ENCODE peak calls at places on chromosomes 4 and X, in nine cellular contexts. W is effector CD8-positive, alpha-beta T cell; Y is pancreas; P is NCI-H2171; L is fibroblast of mammary gland; J is left lung; T is neuronal stem cell; F is T-helper 2 cell treated with Interferon-gamma antibody and Interleukin-4, amounts not matched to agents 5 μg/mL and 100 μg/mL, for 36 hours; O is HTR-8/SVneo. R is an unnamed sample.

GRCh38 chr4:105966046-105966445 is 70.8 kb downstream of the NPNT start:
- DNase-seq in W (no peak), Y (no peak), P (no peak), L (peak), J (no peak), T (no peak), F (no peak), O (peak), R (peak)

GRCh38 chr4:88660446-88661294 is 37.0 kb downstream of the NAP1L5 start:
- DNase-seq in W (no peak), Y (no peak), P (no peak), L (peak), J (no peak), T (no peak), F (no peak), O (no peak), R (no peak)

GRCh38 chrX:40773809-40774208 is 38.5 kb upstream of the MED14 start:
- DNase-seq in W (no peak), Y (no peak), P (no peak), L (peak), J (no peak), T (no peak), F (no peak), O (no peak), R (no peak)

GRCh38 chr4:152430507-152430906 is 105.4 kb downstream of the FBXW7 start:
- DNase-seq in W (no peak), Y (no peak), P (no peak), L (no peak), J (no peak), T (no peak), F (no peak), O (no peak), R (no peak)

GRCh38 chrX:144040793-144041192 is 156.9 kb downstream of the UBE2NL start:
- DNase-seq in W (no peak), Y (no peak), P (no peak), L (no peak), J (no peak), T (no peak), F (no peak), O (no peak), R (no peak)

GRCh38 chrX:54182194-54182863 is 725 bp downstream of the FAM120C start:
- DNase-seq in W (peak), Y (peak), P (peak), L (peak), J (peak), T (peak), F (peak), O (peak), R (peak)

GRCh38 chr4:139501117-139501516 is 47.2 kb downstream of the RAB33B start:
- DNase-seq in W (no peak), Y (no peak), P (no peak), L (no peak), J (no peak), T (no peak), F (no peak), O (no peak), R (no peak)

GRCh38 chrX:11558972-11559371 is 106.7 kb downstream of the ARHGAP6 start:
- DNase-seq in W (peak), Y (no peak), P (no peak), L (no peak), J (no peak), T (no peak), F (peak), O (no peak), R (no peak)

GRCh38 chr4:85823295-85823694 is 348.3 kb downstream of the ARHGAP24 start:
- DNase-seq in W (no peak), Y (no peak), P (peak), L (peak), J (no peak), T (no peak), F (no peak), O (no peak), R (peak)

GRCh38 chr4:7332216-7333023 is 102.3 kb downstream of the PSAPL1 start:
- DNase-seq in W (no peak), Y (no peak), P (no peak), L (peak), J (peak), T (no peak), F (no peak), O (peak), R (peak)

GRCh38 chr4:7334521-7335275 is 100.0 kb downstream of the PSAPL1 start:
- DNase-seq in W (no peak), Y (no peak), P (no peak), L (no peak), J (no peak), T (no peak), F (no peak), O (no peak), R (no peak)

GRCh38 chrX:136259543-136259942 is 8.3 kb upstream of the MAP7D3 start:
- DNase-seq in W (no peak), Y (no peak), P (no peak), L (peak), J (no peak), T (no peak), F (no peak), O (no peak), R (peak)

GRCh38 chr4:163697121-163697520 is 202.6 kb downstream of the TMA16 start:
- DNase-seq in W (no peak), Y (no peak), P (no peak), L (peak), J (no peak), T (no peak), F (no peak), O (no peak), R (no peak)

GRCh38 chr4:186134254-186134653 is 29.8 kb downstream of the FAM149A start:
- DNase-seq in W (no peak), Y (no peak), P (no peak), L (no peak), J (no peak), T (no peak), F (no peak), O (no peak), R (no peak)

GRCh38 chrX:110450050-110450449 is 91.4 kb downstream of the RTL9 start:
- DNase-seq in W (peak), Y (peak), P (peak), L (peak), J (no peak), T (peak), F (peak), O (peak), R (peak)

GRCh38 chr4:130359537-130359936 is 1263.6 kb downstream of the C4orf33 start:
- DNase-seq in W (no peak), Y (no peak), P (no peak), L (peak), J (no peak), T (no peak), F (no peak), O (peak), R (no peak)

GRCh38 chr4:67678612-67679011 is 22.3 kb downstream of the UBA6 start:
- DNase-seq in W (no peak), Y (no peak), P (no peak), L (no peak), J (no peak), T (no peak), F (no peak), O (no peak), R (no peak)

GRCh38 chr4:64736999-64737853 is 328.0 kb upstream of the TECRL start:
- DNase-seq in W (no peak), Y (no peak), P (no peak), L (no peak), J (no peak), T (no peak), F (no peak), O (no peak), R (no peak)

GRCh38 chr4:24794111-24794860 is 1.1 kb upstream of the SOD3 start:
- DNase-seq in W (no peak), Y (peak), P (no peak), L (peak), J (no peak), T (no peak), F (no peak), O (no peak), R (peak)

GRCh38 chr4:82948647-82949204 is 48.2 kb downstream of the THAP9 start:
- DNase-seq in W (no peak), Y (no peak), P (no peak), L (peak), J (no peak), T (no peak), F (no peak), O (no peak), R (peak)

GRCh38 chr4:140266958-140267568 is 106.4 kb upstream of the SCOC start:
- DNase-seq in W (no peak), Y (no peak), P (no peak), L (peak), J (no peak), T (no peak), F (peak), O (peak), R (no peak)

GRCh38 chr4:99088485-99089365 is at the start of gene ADH5:
- DNase-seq in W (peak), Y (peak), P (peak), L (peak), J (peak), T (peak), F (peak), O (peak), R (peak)